ENCODE peak calls at places on chromosomes 11 and 22, in eight cellular contexts. H, K, I, J, P, C, F and M are unnamed samples.
A peak's percentile ranks its signal among the peaks of the same experiment; 100 is the strongest.

GRCh38 chr11:69914286-69915150 is 95.3 kb upstream of the FGF3 start:
- DNase-seq in J (peak; percentile 17), H (no peak), I (no peak), C (no peak), K (no peak), P (peak; percentile 10), F (peak; percentile 40), M (no peak)

GRCh38 chr11:14451825-14452224 is 47.8 kb downstream of the COPB1 start:
- DNase-seq in P (no peak), J (no peak), K (peak; percentile 25), H (no peak), C (no peak), F (no peak), I (no peak), M (no peak)

GRCh38 chr22:41197808-41198585 is 7.1 kb upstream of the L3MBTL2 start:
- DNase-seq in I (peak; percentile 77), C (no peak), P (peak; percentile 52), H (peak; percentile 61), F (peak; percentile 55), J (peak; percentile 56), K (peak; percentile 47), M (peak; percentile 59)

GRCh38 chr11:21820176-21820575 is 372.7 kb upstream of the ANO5 start:
- DNase-seq in K (no peak), P (no peak), I (no peak), J (no peak), H (no peak), C (no peak), F (no peak), M (no peak)

GRCh38 chr11:105108247-105108646 is 31.3 kb downstream of the CARD18 start:
- DNase-seq in C (no peak), H (no peak), P (no peak), I (no peak), J (no peak), F (no peak), K (no peak), M (no peak)

GRCh38 chr11:83156150-83156995 is 558 bp upstream of the PCF11 start:
- DNase-seq in P (no peak), I (peak; percentile 99), C (peak; percentile 100), F (peak; percentile 99), H (peak; percentile 99), K (peak; percentile 100), J (peak; percentile 100), M (no peak)

GRCh38 chr11:95435192-95435591 is 204.2 kb upstream of the SESN3 start:
- DNase-seq in J (no peak), C (no peak), F (no peak), K (no peak), H (no peak), P (no peak), I (no peak), M (no peak)

GRCh38 chr22:20408891-20409290 is 14.9 kb downstream of the ZNF74 start:
- DNase-seq in F (no peak), H (no peak), C (no peak), K (no peak), I (no peak), P (no peak), J (no peak), M (no peak)

GRCh38 chr11:81870066-81870412 is 863.6 kb downstream of the FAM181B start:
- DNase-seq in P (no peak), C (no peak), I (no peak), F (no peak), K (no peak), H (no peak), J (no peak), M (no peak)

GRCh38 chr11:113664069-113664980 is 41.8 kb downstream of the TMPRSS5 start:
- DNase-seq in P (no peak), J (no peak), F (no peak), H (no peak), C (peak; percentile 78), K (no peak), I (no peak), M (no peak)

DNA sequence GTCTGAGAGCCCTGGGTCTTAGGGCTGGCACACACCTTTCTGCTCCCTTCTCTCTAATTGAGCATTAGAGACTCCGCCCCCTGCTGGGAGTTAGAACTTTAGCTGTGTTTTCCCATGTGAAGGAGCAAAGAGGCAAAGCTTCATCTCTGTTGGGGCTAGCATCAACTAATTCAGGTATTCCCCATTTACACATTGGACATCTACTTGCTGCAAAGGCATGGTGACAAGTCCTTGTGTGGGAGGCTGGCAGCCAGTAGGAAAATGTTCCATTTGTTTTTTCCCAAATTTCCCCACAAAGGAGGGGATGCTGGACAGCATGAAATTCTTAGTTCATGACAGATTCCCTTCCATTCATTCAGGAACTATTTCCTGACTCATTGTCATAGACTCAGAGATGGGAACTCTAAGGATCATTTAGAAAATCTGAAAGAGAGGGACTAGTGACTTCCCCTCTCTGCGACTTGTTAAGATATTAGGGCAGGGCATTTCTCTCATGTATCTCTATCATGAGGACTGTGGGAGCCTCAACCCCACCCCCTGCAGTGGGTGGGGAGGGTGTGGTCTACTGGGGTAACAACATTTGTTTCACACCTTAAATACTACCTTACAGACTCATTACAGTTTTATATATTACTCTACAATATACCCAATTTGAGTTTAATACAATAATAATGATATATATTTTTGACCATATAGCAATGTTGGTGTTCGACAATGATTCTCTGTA is 3.7 kb downstream of the CD44 start:
- DNase-seq in P (no peak), F (no peak), J (no peak), C (no peak), I (peak; percentile 58), K (peak; percentile 43), H (no peak), M (no peak)
- TF ChIP-seq CTCF in P (no peak), F (no peak), J (no peak), C (no peak), I (no peak), K (peak; percentile 61), H (no peak), M (no peak)

DNA sequence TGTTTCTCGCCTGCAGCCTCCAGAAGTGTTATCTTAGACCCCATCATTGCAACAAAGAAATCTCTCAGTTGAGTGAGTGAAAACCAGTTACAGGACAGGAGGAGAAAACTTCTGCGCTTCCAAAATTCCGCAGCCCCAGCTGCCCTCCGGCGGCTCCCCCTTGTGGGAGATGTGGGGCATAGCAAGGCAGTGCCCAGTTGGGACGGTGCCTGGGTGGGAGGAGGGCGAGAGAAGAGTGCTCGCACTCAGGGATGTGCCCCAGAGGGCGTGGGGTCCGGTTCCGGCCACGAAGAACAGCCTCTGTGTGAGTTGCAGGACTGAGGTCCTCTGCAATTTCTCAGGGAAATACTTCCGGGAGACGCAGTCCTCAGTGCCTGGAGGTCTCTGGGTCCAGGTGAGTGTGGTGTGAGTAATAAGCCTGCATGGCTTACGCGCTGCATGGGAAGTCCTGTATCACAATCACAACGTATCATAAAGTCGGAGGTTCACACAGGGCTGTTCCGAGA is 87.0 kb upstream of the BLID start:
- DNase-seq in J (peak; percentile 62), I (peak; percentile 51), H (peak; percentile 43), P (peak; percentile 66), F (peak; percentile 83), C (peak; percentile 85), K (peak; percentile 30), M (peak; percentile 61)
- H3K4me3 ChIP-seq in J (no peak overlapping the region), I (no peak overlapping the region), H (no peak overlapping the region), P (peak overlapping the region; percentile 57), F (peak overlapping the region; percentile 54), C (peak overlapping the region; percentile 55), K (no peak overlapping the region), M (no peak overlapping the region)

GRCh38 chr11:49995559-49995958 is 13.2 kb upstream of the OR4C12 start:
- DNase-seq in I (peak; percentile 38), F (no peak), J (peak; percentile 67), C (no peak), H (peak; percentile 63), K (peak; percentile 80), P (no peak), M (no peak)
- TF ChIP-seq CTCF in I (no peak), F (peak; percentile 27), J (peak; percentile 48), C (no peak), H (no peak), K (peak; percentile 88), P (peak; percentile 58), M (no peak)

GRCh38 chr22:43862074-43862881 is at the start of gene SULT4A1:
- DNase-seq in J (peak; percentile 4), I (no peak), P (no peak), K (no peak), H (no peak), F (peak; percentile 31), C (no peak), M (peak; percentile 34)
- H3K4me3 ChIP-seq in J (no peak within 1 kb of the TSS), I (no peak within 1 kb of the TSS), P (peak within 1 kb of the TSS; percentile 47), K (no peak within 1 kb of the TSS), H (no peak within 1 kb of the TSS), F (peak within 1 kb of the TSS; percentile 22), C (peak within 1 kb of the TSS; percentile 28), M (no peak within 1 kb of the TSS)

GRCh38 chr11:394858-395655 is 1.0 kb downstream of the PKP3 start:
- DNase-seq in C (no peak), J (no peak), P (no peak), H (no peak), I (peak; percentile 26), F (no peak), K (no peak), M (no peak)

GRCh38 chr11:395866-396265 is 1.9 kb downstream of the PKP3 start:
- DNase-seq in J (no peak), I (peak; percentile 22), K (no peak), C (no peak), H (no peak), P (no peak), F (no peak), M (peak; percentile 63)

GRCh38 chr11:396511-396947 is 2.5 kb downstream of the PKP3 start:
- DNase-seq in K (no peak), J (no peak), I (peak; percentile 23), H (peak; percentile 40), C (no peak), F (no peak), P (no peak), M (no peak)

GRCh38 chr11:398826-399225 is 4.8 kb downstream of the PKP3 start:
- DNase-seq in K (no peak), P (no peak), J (no peak), F (no peak), H (no peak), I (no peak), C (no peak), M (no peak)

DNA sequence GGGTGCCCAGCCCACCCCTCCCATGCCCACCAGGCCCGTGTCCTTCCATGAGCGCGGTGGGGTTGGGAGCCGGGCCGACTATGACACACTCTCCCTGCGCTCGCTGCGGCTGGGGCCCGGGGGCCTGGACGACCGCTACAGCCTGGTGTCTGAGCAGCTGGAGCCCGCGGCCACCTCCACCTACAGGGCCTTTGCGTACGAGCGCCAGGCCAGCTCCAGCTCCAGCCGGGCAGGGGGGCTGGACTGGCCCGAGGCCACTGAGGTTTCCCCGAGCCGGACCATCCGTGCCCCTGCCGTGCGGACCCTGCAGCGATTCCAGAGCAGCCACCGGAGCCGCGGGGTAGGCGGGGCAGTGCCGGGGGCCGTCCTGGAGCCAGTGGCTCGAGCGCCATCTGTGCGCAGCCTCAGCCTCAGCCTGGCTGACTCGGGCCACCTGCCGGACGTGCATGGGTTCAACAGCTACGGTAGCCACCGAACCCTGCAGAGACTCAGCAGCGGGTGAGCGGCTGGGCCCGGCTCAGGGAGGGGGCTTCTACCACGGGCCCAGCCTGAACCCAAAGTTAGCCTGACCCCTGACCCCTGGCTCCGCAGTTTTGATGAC is 3.0 kb downstream of the PKP3 start:
- DNase-seq in P (peak; percentile 71), I (peak; percentile 42), J (peak; percentile 75), H (peak; percentile 75), F (peak; percentile 74), C (peak; percentile 66), K (no peak), M (peak; percentile 55)
- TF ChIP-seq CTCF in P (peak; percentile 68), I (no peak), J (peak; percentile 50), H (peak; percentile 36), F (peak; percentile 45), C (peak; percentile 62), K (no peak), M (no peak)